ENCODE peak calls at places on chromosomes 4 and X, in five cellular contexts. One of them, this sample, is unnamed.

GRCh38 chrX:2819345-2820130 is 9.2 kb upstream of the GYG2 start:
- DNase-seq in AG09319: no peak
- DNase-seq in NCI-H1092 treated with DMSO at 0.1 percent for 48 hours: no peak
- DNase-seq in OCI-M1: peak; percentile 59
- DNase-seq in lung microvascular endothelial cell: peak; percentile 44
- DNase-seq in this sample: no peak

GRCh38 chr4:100421356-100421978 is 96.4 kb downstream of the EMCN start:
- DNase-seq in AG09319: peak; percentile 11
- DNase-seq in NCI-H1092 treated with DMSO at 0.1 percent for 48 hours: peak; percentile 8
- DNase-seq in OCI-M1: peak; percentile 64
- DNase-seq in lung microvascular endothelial cell: peak; percentile 66
- DNase-seq in this sample: no peak

GRCh38 chr4:138677651-138678202 is 337.9 kb upstream of the NOCT start:
- DNase-seq in AG09319: no peak
- DNase-seq in NCI-H1092 treated with DMSO at 0.1 percent for 48 hours: no peak
- DNase-seq in OCI-M1: no peak
- DNase-seq in lung microvascular endothelial cell: no peak
- DNase-seq in this sample: no peak

GRCh38 chr4:159048166-159048886 is 54.6 kb upstream of the RAPGEF2 start:
- DNase-seq in AG09319: peak; percentile 38
- DNase-seq in NCI-H1092 treated with DMSO at 0.1 percent for 48 hours: peak; percentile 43
- DNase-seq in OCI-M1: no peak
- DNase-seq in lung microvascular endothelial cell: peak; percentile 83
- DNase-seq in this sample: peak; percentile 31

GRCh38 chrX:146224442-146224841 is 406.8 kb downstream of the SLITRK2 start:
- DNase-seq in AG09319: no peak
- DNase-seq in NCI-H1092 treated with DMSO at 0.1 percent for 48 hours: peak; percentile 38
- DNase-seq in OCI-M1: peak; percentile 19
- DNase-seq in lung microvascular endothelial cell: no peak
- DNase-seq in this sample: no peak

GRCh38 chr4:147118523-147118922 is 172.9 kb upstream of the TTC29 start:
- DNase-seq in AG09319: peak; percentile 57
- DNase-seq in NCI-H1092 treated with DMSO at 0.1 percent for 48 hours: no peak
- DNase-seq in OCI-M1: peak; percentile 27
- DNase-seq in lung microvascular endothelial cell: no peak
- DNase-seq in this sample: no peak

GRCh38 chr4:25076625-25077413 is 46.1 kb upstream of the LGI2 start:
- DNase-seq in AG09319: no peak
- DNase-seq in NCI-H1092 treated with DMSO at 0.1 percent for 48 hours: no peak
- DNase-seq in OCI-M1: no peak
- DNase-seq in lung microvascular endothelial cell: no peak
- DNase-seq in this sample: no peak

GRCh38 chr4:109945056-109945455 is 32.4 kb downstream of the EGF start:
- DNase-seq in AG09319: no peak
- DNase-seq in NCI-H1092 treated with DMSO at 0.1 percent for 48 hours: no peak
- DNase-seq in OCI-M1: no peak
- DNase-seq in lung microvascular endothelial cell: no peak
- DNase-seq in this sample: no peak

GRCh38 chr4:176306837-176307590 is 12.8 kb upstream of the SPCS3 start:
- DNase-seq in AG09319: no peak
- DNase-seq in NCI-H1092 treated with DMSO at 0.1 percent for 48 hours: no peak
- DNase-seq in OCI-M1: no peak
- DNase-seq in lung microvascular endothelial cell: no peak
- DNase-seq in this sample: no peak